ENCODE peak calls at places on chromosomes 13 and 19, in five cellular contexts. One of them, this sample, is unnamed.

GRCh38 chr19:3838661-3839060 is 30.2 kb downstream of the ZFR2 start:
- DNase-seq in Caco-2: no peak
- DNase-seq in choroid plexus epithelial cell: no peak
- DNase-seq in brain microvascular endothelial cell: no peak
- DNase-seq in Peyer's patch: no peak
- DNase-seq in this sample: no peak

GRCh38 chr19:57192064-57192395 is 730 bp downstream of the ZNF264 start:
- DNase-seq in Caco-2: peak; percentile 5
- DNase-seq in choroid plexus epithelial cell: peak; percentile 24
- DNase-seq in brain microvascular endothelial cell: peak; percentile 11
- DNase-seq in Peyer's patch: no peak
- DNase-seq in this sample: no peak

GRCh38 chr19:18319591-18320135 is 3.2 kb downstream of the LSM4 start:
- DNase-seq in Caco-2: no peak
- DNase-seq in choroid plexus epithelial cell: no peak
- DNase-seq in brain microvascular endothelial cell: no peak
- DNase-seq in Peyer's patch: peak; percentile 90
- DNase-seq in this sample: no peak

GRCh38 chr19:40461669-40462221 is 3.8 kb downstream of the BLVRB start:
- DNase-seq in Caco-2: no peak
- DNase-seq in choroid plexus epithelial cell: no peak
- DNase-seq in brain microvascular endothelial cell: no peak
- DNase-seq in Peyer's patch: peak; percentile 73
- DNase-seq in this sample: peak; percentile 32

GRCh38 chr19:3420909-3421619 is 54.7 kb downstream of the NFIC start:
- DNase-seq in Caco-2: no peak
- DNase-seq in choroid plexus epithelial cell: no peak
- DNase-seq in brain microvascular endothelial cell: no peak
- DNase-seq in Peyer's patch: no peak
- DNase-seq in this sample: no peak

GRCh38 chr13:67238277-67238859 is 8.2 kb upstream of the PCDH9 start:
- DNase-seq in Caco-2: peak; percentile 33
- DNase-seq in choroid plexus epithelial cell: peak; percentile 62
- DNase-seq in brain microvascular endothelial cell: no peak
- DNase-seq in Peyer's patch: no peak
- DNase-seq in this sample: no peak

GRCh38 chr13:66520511-66521390 is 709.4 kb downstream of the PCDH9 start:
- DNase-seq in Caco-2: no peak
- DNase-seq in choroid plexus epithelial cell: no peak
- DNase-seq in brain microvascular endothelial cell: no peak
- DNase-seq in Peyer's patch: no peak
- DNase-seq in this sample: no peak

GRCh38 chr19:5128251-5128931 is 159.5 kb downstream of the KDM4B start:
- DNase-seq in Caco-2: no peak
- DNase-seq in choroid plexus epithelial cell: peak; percentile 89
- DNase-seq in brain microvascular endothelial cell: peak; percentile 83
- DNase-seq in Peyer's patch: no peak
- DNase-seq in this sample: peak; percentile 78

GRCh38 chr19:13135068-13136062 is 14.8 kb downstream of the STX10 start:
- DNase-seq in Caco-2: no peak
- DNase-seq in choroid plexus epithelial cell: no peak
- DNase-seq in brain microvascular endothelial cell: no peak
- DNase-seq in Peyer's patch: no peak
- DNase-seq in this sample: no peak

GRCh38 chr19:34336781-34337271 is 28.2 kb upstream of the GPI start:
- DNase-seq in Caco-2: peak; percentile 52
- DNase-seq in choroid plexus epithelial cell: peak; percentile 53
- DNase-seq in brain microvascular endothelial cell: no peak
- DNase-seq in Peyer's patch: no peak
- DNase-seq in this sample: no peak

GRCh38 chr19:16951529-16951928 is 62.7 kb downstream of the F2RL3 start:
- DNase-seq in Caco-2: no peak
- DNase-seq in choroid plexus epithelial cell: no peak
- DNase-seq in brain microvascular endothelial cell: no peak
- DNase-seq in Peyer's patch: no peak
- DNase-seq in this sample: no peak

GRCh38 chr13:80945328-80945727 is 604.4 kb upstream of the SPRY2 start:
- DNase-seq in Caco-2: peak; percentile 8
- DNase-seq in choroid plexus epithelial cell: no peak
- DNase-seq in brain microvascular endothelial cell: no peak
- DNase-seq in Peyer's patch: no peak
- DNase-seq in this sample: no peak

GRCh38 chr13:105144936-105145335 is 1390.5 kb downstream of the EFNB2 start:
- DNase-seq in Caco-2: no peak
- DNase-seq in choroid plexus epithelial cell: no peak
- DNase-seq in brain microvascular endothelial cell: no peak
- DNase-seq in Peyer's patch: no peak
- DNase-seq in this sample: no peak

GRCh38 chr13:98496966-98497365 is 79.9 kb downstream of the STK24 start:
- DNase-seq in Caco-2: no peak
- DNase-seq in choroid plexus epithelial cell: no peak
- DNase-seq in brain microvascular endothelial cell: no peak
- DNase-seq in Peyer's patch: no peak
- DNase-seq in this sample: no peak

GRCh38 chr19:38184815-38185214 is 39.2 kb downstream of the DPF1 start:
- DNase-seq in Caco-2: no peak
- DNase-seq in choroid plexus epithelial cell: no peak
- DNase-seq in brain microvascular endothelial cell: no peak
- DNase-seq in Peyer's patch: no peak
- DNase-seq in this sample: no peak

GRCh38 chr19:28213476-28214082 is 999.4 kb downstream of the UQCRFS1 start:
- DNase-seq in Caco-2: peak; percentile 22
- DNase-seq in choroid plexus epithelial cell: no peak
- DNase-seq in brain microvascular endothelial cell: no peak
- DNase-seq in Peyer's patch: no peak
- DNase-seq in this sample: no peak

GRCh38 chr19:30718728-30719127 is 346.5 kb downstream of the ZNF536 start:
- DNase-seq in Caco-2: no peak
- DNase-seq in choroid plexus epithelial cell: no peak
- DNase-seq in brain microvascular endothelial cell: no peak
- DNase-seq in Peyer's patch: no peak
- DNase-seq in this sample: no peak

DNA sequence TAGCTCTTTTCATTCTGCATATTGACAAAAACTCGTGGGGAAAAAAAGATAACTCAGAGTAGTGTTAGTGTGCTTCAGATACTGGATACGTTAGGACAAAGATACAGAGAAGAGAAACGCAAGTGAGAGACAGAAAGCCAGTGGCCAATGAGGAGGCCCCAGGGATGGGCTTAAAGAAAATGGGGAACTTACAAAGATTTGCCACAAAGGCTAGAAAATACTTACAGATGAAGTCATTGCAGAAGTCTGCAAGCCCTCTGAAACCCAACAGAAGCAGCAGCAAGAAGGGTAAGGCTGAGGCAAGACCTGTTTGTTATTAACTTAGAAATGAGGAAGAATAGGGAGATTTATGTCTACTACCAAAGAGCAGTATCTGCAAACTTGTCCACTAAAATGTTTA is 192.5 kb upstream of the MIR17HG start:
- DNase-seq in Caco-2: peak; percentile 36
- DNase-seq in choroid plexus epithelial cell: no peak
- DNase-seq in brain microvascular endothelial cell: no peak
- DNase-seq in Peyer's patch: no peak
- DNase-seq in this sample: no peak
- H3K4me3 ChIP-seq in Caco-2: peak overlapping the region; percentile 12
- H3K4me3 ChIP-seq in choroid plexus epithelial cell: no peak overlapping the region
- H3K4me3 ChIP-seq in brain microvascular endothelial cell: no peak overlapping the region
- H3K4me3 ChIP-seq in Peyer's patch: no peak overlapping the region
- H3K4me3 ChIP-seq in this sample: no peak overlapping the region

DNA sequence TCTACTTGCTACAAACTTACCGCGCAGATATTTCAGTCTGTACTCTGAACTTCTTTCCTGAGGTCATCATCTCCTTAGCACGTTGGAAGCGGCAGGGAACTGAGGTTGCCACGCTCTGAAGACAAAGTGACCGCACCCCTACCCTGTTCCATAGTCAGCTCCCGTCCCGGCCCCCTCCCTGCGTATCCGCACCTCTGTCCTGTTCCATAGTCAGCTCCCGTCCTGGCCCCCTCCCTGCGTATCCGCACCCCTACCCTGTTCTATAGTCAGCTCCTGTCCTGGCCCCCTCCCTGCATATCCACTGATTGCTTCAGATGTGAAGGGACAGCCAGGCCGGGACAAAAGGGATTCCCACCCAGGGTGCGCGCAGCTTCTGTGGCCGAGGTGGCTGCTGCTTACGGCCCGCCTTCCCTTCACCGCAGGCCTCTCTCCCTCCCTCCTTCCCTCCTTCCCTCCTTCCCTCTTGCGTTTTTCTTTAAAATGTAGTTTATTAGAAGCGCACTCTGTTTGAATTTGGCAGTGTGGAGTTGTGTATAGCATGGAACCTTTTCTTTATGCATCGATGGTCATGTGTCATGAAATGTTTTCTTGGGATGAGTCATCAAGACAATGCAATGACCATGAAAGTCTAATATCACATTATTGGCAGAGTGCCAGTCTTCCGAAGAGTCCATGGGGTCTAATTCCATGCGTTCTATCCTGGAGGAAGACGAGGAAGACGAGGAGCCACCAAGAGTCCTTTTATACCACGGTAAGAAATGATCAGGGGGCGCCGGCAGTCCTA is 21.9 kb upstream of the NDUFS7 start:
- DNase-seq in Caco-2: no peak
- DNase-seq in choroid plexus epithelial cell: peak; percentile 88
- DNase-seq in brain microvascular endothelial cell: peak; percentile 69
- DNase-seq in Peyer's patch: no peak
- DNase-seq in this sample: no peak
- H3K4me3 ChIP-seq in Caco-2: no peak overlapping the region
- H3K4me3 ChIP-seq in choroid plexus epithelial cell: peak overlapping the region; percentile 51
- H3K4me3 ChIP-seq in brain microvascular endothelial cell: peak overlapping the region; percentile 47
- H3K4me3 ChIP-seq in Peyer's patch: peak overlapping the region; percentile 4
- H3K4me3 ChIP-seq in this sample: peak overlapping the region; percentile 44

DNA sequence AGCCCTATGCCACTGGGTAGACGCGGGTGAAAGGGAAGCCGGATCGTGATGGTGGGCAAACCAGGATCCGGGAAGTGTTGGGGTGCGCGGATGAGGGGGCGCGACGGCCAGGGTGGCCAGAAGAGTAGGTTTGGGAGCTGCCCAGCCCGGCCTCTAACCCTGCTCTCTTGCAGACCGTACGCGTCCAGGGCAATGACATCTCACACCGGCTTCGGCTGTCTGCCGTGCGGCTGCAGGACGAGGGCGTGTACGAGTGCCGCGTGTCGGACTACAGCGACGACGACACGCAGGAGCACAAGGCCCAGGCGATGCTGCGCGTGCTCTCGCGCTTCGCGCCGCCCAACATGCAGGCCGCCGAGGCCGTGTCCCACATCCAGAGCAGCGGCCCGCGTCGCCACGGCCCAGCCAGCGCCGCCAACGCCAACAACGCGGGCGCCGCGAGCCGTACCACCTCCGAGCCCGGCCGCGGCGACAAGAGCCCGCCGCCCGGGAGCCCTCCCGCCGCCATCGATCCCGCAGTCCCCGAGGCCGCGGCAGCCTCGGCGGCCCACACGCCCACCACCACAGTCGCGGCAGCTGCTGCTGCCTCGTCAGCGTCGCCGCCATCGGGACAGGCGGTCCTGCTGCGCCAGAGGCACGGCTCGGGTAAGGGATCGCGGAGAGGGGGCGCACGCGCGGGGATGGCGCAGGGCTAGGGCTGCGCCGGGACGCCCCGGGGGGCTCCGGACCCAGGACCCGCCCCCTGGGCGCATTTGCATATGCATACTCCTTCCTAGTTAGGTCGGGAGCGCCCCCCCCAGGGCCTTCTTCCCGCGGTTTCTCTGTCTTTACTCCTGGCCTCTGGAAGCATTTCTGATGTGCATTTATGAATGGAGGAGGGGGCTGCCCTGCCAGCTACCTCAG is 4.1 kb downstream of the VSTM2B start:
- DNase-seq in Caco-2: no peak
- DNase-seq in choroid plexus epithelial cell: no peak
- DNase-seq in brain microvascular endothelial cell: no peak
- DNase-seq in Peyer's patch: peak; percentile 15
- DNase-seq in this sample: no peak
- H3K4me3 ChIP-seq in Caco-2: no peak overlapping the region
- H3K4me3 ChIP-seq in choroid plexus epithelial cell: no peak overlapping the region
- H3K4me3 ChIP-seq in brain microvascular endothelial cell: no peak overlapping the region
- H3K4me3 ChIP-seq in Peyer's patch: no peak overlapping the region
- H3K4me3 ChIP-seq in this sample: no peak overlapping the region

GRCh38 chr19:2392366-2392765 is 32.3 kb downstream of the TMPRSS9 start:
- DNase-seq in Caco-2: no peak
- DNase-seq in choroid plexus epithelial cell: no peak
- DNase-seq in brain microvascular endothelial cell: no peak
- DNase-seq in Peyer's patch: no peak
- DNase-seq in this sample: no peak

GRCh38 chr19:2394669-2395292 is 32.6 kb downstream of the TIMM13 start:
- DNase-seq in Caco-2: peak; percentile 48
- DNase-seq in choroid plexus epithelial cell: no peak
- DNase-seq in brain microvascular endothelial cell: no peak
- DNase-seq in Peyer's patch: peak; percentile 74
- DNase-seq in this sample: no peak

GRCh38 chr19:2389594-2389993 is 29.5 kb downstream of the TMPRSS9 start:
- DNase-seq in Caco-2: no peak
- DNase-seq in choroid plexus epithelial cell: no peak
- DNase-seq in brain microvascular endothelial cell: no peak
- DNase-seq in Peyer's patch: no peak
- DNase-seq in this sample: no peak

GRCh38 chr19:2391118-2391725 is 31.2 kb downstream of the TMPRSS9 start:
- DNase-seq in Caco-2: peak; percentile 56
- DNase-seq in choroid plexus epithelial cell: peak; percentile 84
- DNase-seq in brain microvascular endothelial cell: peak; percentile 58
- DNase-seq in Peyer's patch: no peak
- DNase-seq in this sample: no peak

DNA sequence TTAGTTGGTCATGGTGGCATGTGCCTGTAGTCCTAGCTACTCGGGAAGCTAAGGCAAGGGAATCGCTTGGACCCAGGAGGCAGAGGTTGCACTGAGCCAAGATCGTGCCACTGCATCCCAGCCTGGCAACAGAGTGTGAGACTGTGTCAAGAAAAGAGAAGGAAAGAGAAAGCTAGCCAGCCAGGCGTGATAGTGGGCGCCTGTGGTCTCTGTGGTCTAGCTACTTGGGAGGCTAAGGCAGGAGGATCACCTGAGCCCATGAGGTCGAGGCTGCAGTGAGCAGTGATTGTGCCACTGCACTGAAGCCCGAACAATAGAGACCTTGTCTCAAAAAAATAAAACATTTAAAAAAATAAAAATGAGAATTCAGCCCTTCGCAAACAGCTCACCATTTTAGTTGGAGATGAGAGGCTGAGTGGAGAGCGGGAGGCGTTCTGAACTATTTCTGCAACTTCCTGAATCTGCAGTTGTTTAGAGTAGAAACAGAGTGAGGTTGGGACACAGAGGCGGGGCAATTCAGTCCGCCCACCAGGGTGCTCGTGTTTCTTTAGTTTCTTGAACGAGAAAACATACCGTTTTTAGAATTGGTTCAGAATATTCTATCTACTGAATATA is 33.2 kb downstream of the TIMM13 start:
- DNase-seq in Caco-2: no peak
- DNase-seq in choroid plexus epithelial cell: peak; percentile 35
- DNase-seq in brain microvascular endothelial cell: no peak
- DNase-seq in Peyer's patch: no peak
- DNase-seq in this sample: no peak
- H3K4me3 ChIP-seq in Caco-2: no peak overlapping the region
- H3K4me3 ChIP-seq in choroid plexus epithelial cell: no peak overlapping the region
- H3K4me3 ChIP-seq in brain microvascular endothelial cell: no peak overlapping the region
- H3K4me3 ChIP-seq in Peyer's patch: peak overlapping the region; percentile 33
- H3K4me3 ChIP-seq in this sample: no peak overlapping the region